ENCODE peak calls at places on chromosomes 4 and X, in ten cellular contexts. H, J, T, E, G, L, W, R, Z and K are unnamed samples.

GRCh38 chrX:774536-774935 is 143.9 kb downstream of the SHOX start:
- DNase-seq in H (no peak), J (no peak), T (no peak), E (no peak), G (no peak), L (no peak), W (no peak), R (no peak), Z (no peak), K (no peak)

GRCh38 chrX:68440940-68441339 is 7.6 kb upstream of the OPHN1 start:
- DNase-seq in H (no peak), J (peak; percentile 88), T (no peak), E (peak; percentile 83), G (peak; percentile 79), L (no peak), W (no peak), R (peak; percentile 56), Z (no peak), K (peak; percentile 51)

GRCh38 chr4:23384741-23385140 is 505.1 kb downstream of the PPARGC1A start:
- DNase-seq in H (no peak), J (peak; percentile 6), T (no peak), E (no peak), G (no peak), L (no peak), W (no peak), R (no peak), Z (no peak), K (no peak)

GRCh38 chr4:113673450-113673849 is 88.1 kb downstream of the CAMK2D start:
- DNase-seq in H (peak; percentile 42), J (no peak), T (peak; percentile 11), E (no peak), G (no peak), L (no peak), W (no peak), R (no peak), Z (no peak), K (no peak)

GRCh38 chr4:2397596-2398379 is 20.7 kb downstream of the ZFYVE28 start:
- DNase-seq in H (no peak), J (no peak), T (no peak), E (no peak), G (no peak), L (peak; percentile 16), W (no peak), R (no peak), Z (no peak), K (no peak)

GRCh38 chrX:102917801-102918200 is 19.3 kb upstream of the RAB40AL start:
- DNase-seq in H (no peak), J (no peak), T (peak; percentile 10), E (no peak), G (no peak), L (no peak), W (no peak), R (no peak), Z (no peak), K (no peak)

GRCh38 chrX:46587158-46587557 is 13.6 kb downstream of the CHST7 start:
- DNase-seq in H (no peak), J (peak; percentile 71), T (no peak), E (no peak), G (no peak), L (no peak), W (no peak), R (no peak), Z (peak; percentile 55), K (no peak)

GRCh38 chr4:147860960-147861359 is 129.1 kb downstream of the ARHGAP10 start:
- DNase-seq in H (no peak), J (no peak), T (no peak), E (no peak), G (no peak), L (peak; percentile 61), W (no peak), R (no peak), Z (no peak), K (no peak)

GRCh38 chrX:83934220-83934619 is 73.3 kb downstream of the CYLC1 start:
- DNase-seq in H (peak; percentile 6), J (no peak), T (no peak), E (no peak), G (no peak), L (no peak), W (no peak), R (no peak), Z (no peak), K (no peak)

GRCh38 chrX:120453985-120454384 is 15.1 kb downstream of the LAMP2 start:
- DNase-seq in H (no peak), J (no peak), T (no peak), E (no peak), G (no peak), L (no peak), W (no peak), R (no peak), Z (no peak), K (no peak)

GRCh38 chr4:74054483-74055032 is 16.1 kb upstream of the CXCL3 start:
- DNase-seq in H (no peak), J (no peak), T (no peak), E (no peak), G (no peak), L (no peak), W (no peak), R (no peak), Z (no peak), K (no peak)

GRCh38 chr4:126738926-126739325 is 893.8 kb upstream of the INTU start:
- DNase-seq in H (no peak), J (no peak), T (no peak), E (no peak), G (no peak), L (no peak), W (no peak), R (no peak), Z (no peak), K (no peak)

GRCh38 chrX:10892605-10893225 is 218.4 kb upstream of the HCCS start:
- DNase-seq in H (no peak), J (peak; percentile 9), T (no peak), E (no peak), G (no peak), L (no peak), W (no peak), R (no peak), Z (no peak), K (no peak)

GRCh38 chr4:145195167-145195952 is 15.0 kb upstream of the OTUD4 start:
- DNase-seq in H (peak; percentile 24), J (no peak), T (no peak), E (no peak), G (no peak), L (no peak), W (no peak), R (no peak), Z (no peak), K (no peak)

GRCh38 chr4:33512397-33512796 is 2731.9 kb downstream of the ARAP2 start:
- DNase-seq in H (no peak), J (no peak), T (no peak), E (no peak), G (no peak), L (no peak), W (no peak), R (no peak), Z (peak; percentile 19), K (no peak)

GRCh38 chrX:120474085-120474484 is 5.0 kb upstream of the LAMP2 start:
- DNase-seq in H (no peak), J (no peak), T (no peak), E (no peak), G (no peak), L (no peak), W (no peak), R (no peak), Z (no peak), K (no peak)

GRCh38 chr4:7540216-7540615 is 105.5 kb upstream of the PSAPL1 start:
- DNase-seq in H (no peak), J (no peak), T (no peak), E (no peak), G (no peak), L (no peak), W (no peak), R (no peak), Z (no peak), K (no peak)
- TF ChIP-seq CTCF in H (no peak), J (no peak), T (no peak), E (no peak), G (no peak), L (no peak), W (no peak), R (no peak), Z (no peak), K (no peak)

DNA sequence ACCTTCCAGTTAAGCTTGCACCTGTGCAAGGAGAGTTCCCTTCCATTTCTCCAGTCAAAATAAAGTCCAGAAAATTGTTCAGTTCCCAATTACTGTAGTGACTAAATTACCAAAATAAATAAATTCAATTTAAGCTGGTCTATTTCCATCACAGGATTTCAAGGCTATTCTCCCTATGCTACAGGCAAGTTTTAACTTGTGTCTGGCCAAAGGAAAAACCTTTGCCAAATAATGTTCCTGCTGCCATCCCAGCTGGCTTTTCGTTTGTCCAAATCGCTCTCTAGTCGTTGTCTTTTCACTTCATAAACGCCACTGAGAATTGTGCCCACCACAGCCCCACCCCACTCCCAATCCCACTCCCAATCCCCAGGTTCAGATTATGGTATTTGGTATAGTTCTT is 2.4 kb downstream of the KCTD8 start:
- DNase-seq in H (no peak), J (no peak), T (no peak), E (no peak), G (no peak), L (no peak), W (no peak), R (no peak), Z (no peak), K (no peak)
- H3K27me3 ChIP-seq in H (peaks cover 46% of the 10 kb centered on the region), J (peaks cover 67% of the 10 kb centered on the region), T (peaks cover 65% of the 10 kb centered on the region), E (peaks cover 21% of the 10 kb centered on the region), G (no peaks in the 10 kb centered on the region), L (no peaks in the 10 kb centered on the region), W (peaks cover 6% of the 10 kb centered on the region), R (peaks cover 77% of the 10 kb centered on the region), Z (peaks cover 5% of the 10 kb centered on the region), K (no peaks in the 10 kb centered on the region)

GRCh38 chrX:72243472-72243871 is 4.6 kb upstream of the ERCC6L start:
- DNase-seq in H (no peak), J (peak; percentile 66), T (no peak), E (no peak), G (no peak), L (no peak), W (no peak), R (no peak), Z (no peak), K (no peak)
- H3K4me3 ChIP-seq in H (no peak overlapping the region), J (no peak overlapping the region), T (no peak overlapping the region), E (no peak overlapping the region), G (no peak overlapping the region), L (no peak overlapping the region), W (no peak overlapping the region), R (no peak overlapping the region), Z (no peak overlapping the region), K (no peak overlapping the region)

GRCh38 chr4:152294331-152294730 is 241.6 kb downstream of the FBXW7 start:
- DNase-seq in H (no peak), J (no peak), T (no peak), E (no peak), G (no peak), L (no peak), W (no peak), R (no peak), Z (no peak), K (no peak)

GRCh38 chr4:152293527-152293926 is 242.4 kb downstream of the FBXW7 start:
- DNase-seq in H (no peak), J (no peak), T (no peak), E (no peak), G (no peak), L (no peak), W (no peak), R (no peak), Z (no peak), K (no peak)

GRCh38 chr4:152290522-152290921 is 245.4 kb downstream of the FBXW7 start:
- DNase-seq in H (no peak), J (no peak), T (no peak), E (no peak), G (no peak), L (no peak), W (no peak), R (no peak), Z (no peak), K (no peak)

GRCh38 chr4:152289963-152290362 is 245.9 kb downstream of the FBXW7 start:
- DNase-seq in H (no peak), J (peak; percentile 39), T (no peak), E (no peak), G (no peak), L (no peak), W (no peak), R (no peak), Z (no peak), K (no peak)
- TF ChIP-seq CTCF in H (no peak), J (no peak), T (no peak), E (no peak), G (no peak), L (no peak), W (no peak), R (no peak), Z (no peak), K (no peak)